ENCODE peak calls at places on chromosome 11, in eight cellular contexts. One of them, this sample, is unnamed.
A peak's percentile ranks its signal among the peaks of the same experiment; 100 is the strongest.

GRCh38 chr11:2689551-2690260 is 10.1 kb downstream of the KCNQ1OT1 start:
- DNase-seq in GM13977: no peak
- DNase-seq in AG09309: no peak
- DNase-seq in bronchial epithelial cell: no peak
- DNase-seq in BE2C: no peak
- DNase-seq in dorsolateral prefrontal cortex: peak; percentile 22
- DNase-seq in activated B cell treated with CpG ODN at 0.5 μM for 24 hours: no peak
- DNase-seq in ovary: peak; percentile 10
- DNase-seq in this sample: no peak

GRCh38 chr11:120398184-120398583 is 62.0 kb downstream of the ARHGEF12 start:
- DNase-seq in BE2C: no peak
- DNase-seq in dorsolateral prefrontal cortex: no peak
- DNase-seq in GM13977: no peak
- DNase-seq in AG09309: peak; percentile 13
- DNase-seq in ovary: no peak
- DNase-seq in bronchial epithelial cell: no peak
- DNase-seq in activated B cell treated with CpG ODN at 0.5 μM for 24 hours: no peak
- DNase-seq in this sample: no peak

GRCh38 chr11:1119282-1120146 is 38.2 kb upstream of the MUC5AC start:
- DNase-seq in GM13977: no peak
- DNase-seq in bronchial epithelial cell: no peak
- DNase-seq in activated B cell treated with CpG ODN at 0.5 μM for 24 hours: no peak
- DNase-seq in BE2C: no peak
- DNase-seq in ovary: no peak
- DNase-seq in AG09309: no peak
- DNase-seq in dorsolateral prefrontal cortex: peak; percentile 35
- DNase-seq in this sample: no peak

GRCh38 chr11:76806131-76806530 is 23.0 kb downstream of the TSKU start:
- DNase-seq in BE2C: no peak
- DNase-seq in activated B cell treated with CpG ODN at 0.5 μM for 24 hours: no peak
- DNase-seq in GM13977: no peak
- DNase-seq in dorsolateral prefrontal cortex: no peak
- DNase-seq in AG09309: no peak
- DNase-seq in ovary: no peak
- DNase-seq in bronchial epithelial cell: no peak
- DNase-seq in this sample: no peak

GRCh38 chr11:17014774-17015638 is 792 bp upstream of the PLEKHA7 start:
- DNase-seq in activated B cell treated with CpG ODN at 0.5 μM for 24 hours: no peak
- DNase-seq in ovary: no peak
- DNase-seq in AG09309: no peak
- DNase-seq in dorsolateral prefrontal cortex: no peak
- DNase-seq in GM13977: peak; percentile 75
- DNase-seq in BE2C: peak; percentile 23
- DNase-seq in bronchial epithelial cell: peak; percentile 90
- DNase-seq in this sample: peak; percentile 75

GRCh38 chr11:59551651-59552521 is 40.5 kb downstream of the OR4D9 start:
- DNase-seq in dorsolateral prefrontal cortex: no peak
- DNase-seq in bronchial epithelial cell: peak; percentile 62
- DNase-seq in BE2C: peak; percentile 49
- DNase-seq in activated B cell treated with CpG ODN at 0.5 μM for 24 hours: no peak
- DNase-seq in ovary: peak; percentile 74
- DNase-seq in AG09309: no peak
- DNase-seq in GM13977: no peak
- DNase-seq in this sample: no peak

GRCh38 chr11:64299847-64300648 is at the start of gene CATSPERZ:
- DNase-seq in ovary: peak; percentile 33
- DNase-seq in BE2C: no peak
- DNase-seq in AG09309: no peak
- DNase-seq in activated B cell treated with CpG ODN at 0.5 μM for 24 hours: no peak
- DNase-seq in bronchial epithelial cell: no peak
- DNase-seq in GM13977: no peak
- DNase-seq in dorsolateral prefrontal cortex: no peak
- DNase-seq in this sample: no peak

GRCh38 chr11:38019072-38019775 is 1421.2 kb upstream of the RAG2 start:
- DNase-seq in bronchial epithelial cell: peak; percentile 94
- DNase-seq in BE2C: no peak
- DNase-seq in dorsolateral prefrontal cortex: no peak
- DNase-seq in AG09309: no peak
- DNase-seq in GM13977: no peak
- DNase-seq in ovary: no peak
- DNase-seq in activated B cell treated with CpG ODN at 0.5 μM for 24 hours: no peak
- DNase-seq in this sample: peak; percentile 51

GRCh38 chr11:93577291-93577690 is 34.1 kb upstream of the SMCO4 start:
- DNase-seq in AG09309: peak; percentile 90
- DNase-seq in GM13977: no peak
- DNase-seq in dorsolateral prefrontal cortex: no peak
- DNase-seq in activated B cell treated with CpG ODN at 0.5 μM for 24 hours: no peak
- DNase-seq in bronchial epithelial cell: peak; percentile 25
- DNase-seq in BE2C: no peak
- DNase-seq in ovary: no peak
- DNase-seq in this sample: no peak

GRCh38 chr11:125892071-125892470 is 4.6 kb downstream of the HYLS1 start:
- DNase-seq in GM13977: no peak
- DNase-seq in AG09309: no peak
- DNase-seq in BE2C: no peak
- DNase-seq in activated B cell treated with CpG ODN at 0.5 μM for 24 hours: no peak
- DNase-seq in ovary: no peak
- DNase-seq in dorsolateral prefrontal cortex: no peak
- DNase-seq in bronchial epithelial cell: peak; percentile 82
- DNase-seq in this sample: no peak

GRCh38 chr11:35951659-35952058 is 7.8 kb downstream of the LDLRAD3 start:
- DNase-seq in ovary: no peak
- DNase-seq in bronchial epithelial cell: no peak
- DNase-seq in dorsolateral prefrontal cortex: no peak
- DNase-seq in activated B cell treated with CpG ODN at 0.5 μM for 24 hours: no peak
- DNase-seq in BE2C: no peak
- DNase-seq in GM13977: no peak
- DNase-seq in AG09309: no peak
- DNase-seq in this sample: no peak

GRCh38 chr11:125370561-125371389 is 125.3 kb downstream of the FEZ1 start:
- DNase-seq in ovary: no peak
- DNase-seq in dorsolateral prefrontal cortex: no peak
- DNase-seq in AG09309: no peak
- DNase-seq in activated B cell treated with CpG ODN at 0.5 μM for 24 hours: no peak
- DNase-seq in bronchial epithelial cell: no peak
- DNase-seq in GM13977: no peak
- DNase-seq in BE2C: peak; percentile 50
- DNase-seq in this sample: no peak

GRCh38 chr11:130634981-130635473 is 186.6 kb downstream of the ADAMTS15 start:
- DNase-seq in dorsolateral prefrontal cortex: no peak
- DNase-seq in BE2C: no peak
- DNase-seq in AG09309: no peak
- DNase-seq in GM13977: no peak
- DNase-seq in ovary: no peak
- DNase-seq in bronchial epithelial cell: peak; percentile 92
- DNase-seq in activated B cell treated with CpG ODN at 0.5 μM for 24 hours: no peak
- DNase-seq in this sample: no peak

GRCh38 chr11:104161751-104162450 is 2.0 kb downstream of the PDGFD start:
- DNase-seq in dorsolateral prefrontal cortex: no peak
- DNase-seq in activated B cell treated with CpG ODN at 0.5 μM for 24 hours: no peak
- DNase-seq in ovary: no peak
- DNase-seq in bronchial epithelial cell: no peak
- DNase-seq in AG09309: no peak
- DNase-seq in GM13977: no peak
- DNase-seq in BE2C: no peak
- DNase-seq in this sample: no peak

GRCh38 chr11:379205-380094 is 10.2 kb downstream of the B4GALNT4 start:
- DNase-seq in ovary: no peak
- DNase-seq in BE2C: no peak
- DNase-seq in dorsolateral prefrontal cortex: peak; percentile 73
- DNase-seq in activated B cell treated with CpG ODN at 0.5 μM for 24 hours: no peak
- DNase-seq in AG09309: no peak
- DNase-seq in bronchial epithelial cell: no peak
- DNase-seq in GM13977: no peak
- DNase-seq in this sample: no peak

GRCh38 chr11:3132831-3133455 is 32.2 kb downstream of the OSBPL5 start:
- DNase-seq in ovary: no peak
- DNase-seq in bronchial epithelial cell: no peak
- DNase-seq in GM13977: no peak
- DNase-seq in AG09309: no peak
- DNase-seq in BE2C: peak; percentile 3
- DNase-seq in dorsolateral prefrontal cortex: peak; percentile 26
- DNase-seq in activated B cell treated with CpG ODN at 0.5 μM for 24 hours: no peak
- DNase-seq in this sample: no peak

GRCh38 chr11:69916806-69917387 is 97.7 kb upstream of the FGF3 start:
- DNase-seq in activated B cell treated with CpG ODN at 0.5 μM for 24 hours: no peak
- DNase-seq in ovary: no peak
- DNase-seq in AG09309: no peak
- DNase-seq in dorsolateral prefrontal cortex: no peak
- DNase-seq in GM13977: no peak
- DNase-seq in BE2C: no peak
- DNase-seq in bronchial epithelial cell: no peak
- DNase-seq in this sample: no peak
- TF ChIP-seq CTCF in activated B cell treated with CpG ODN at 0.5 μM for 24 hours: no peak
- TF ChIP-seq CTCF in ovary: no peak
- TF ChIP-seq CTCF in AG09309: no peak
- TF ChIP-seq CTCF in dorsolateral prefrontal cortex: no peak
- TF ChIP-seq CTCF in GM13977: no peak
- TF ChIP-seq CTCF in BE2C: no peak
- TF ChIP-seq CTCF in bronchial epithelial cell: no peak
- TF ChIP-seq CTCF in this sample: no peak

GRCh38 chr11:74695705-74696280 is 35.4 kb downstream of the CHRDL2 start:
- DNase-seq in AG09309: no peak
- DNase-seq in activated B cell treated with CpG ODN at 0.5 μM for 24 hours: no peak
- DNase-seq in bronchial epithelial cell: no peak
- DNase-seq in dorsolateral prefrontal cortex: no peak
- DNase-seq in GM13977: no peak
- DNase-seq in BE2C: no peak
- DNase-seq in ovary: no peak
- DNase-seq in this sample: no peak

GRCh38 chr11:74694536-74694935 is 36.7 kb downstream of the CHRDL2 start:
- DNase-seq in bronchial epithelial cell: peak; percentile 86
- DNase-seq in activated B cell treated with CpG ODN at 0.5 μM for 24 hours: no peak
- DNase-seq in ovary: no peak
- DNase-seq in BE2C: no peak
- DNase-seq in AG09309: no peak
- DNase-seq in GM13977: no peak
- DNase-seq in dorsolateral prefrontal cortex: no peak
- DNase-seq in this sample: no peak

GRCh38 chr11:74693531-74693930 is 37.7 kb downstream of the CHRDL2 start:
- DNase-seq in dorsolateral prefrontal cortex: no peak
- DNase-seq in BE2C: no peak
- DNase-seq in activated B cell treated with CpG ODN at 0.5 μM for 24 hours: no peak
- DNase-seq in bronchial epithelial cell: no peak
- DNase-seq in ovary: no peak
- DNase-seq in GM13977: no peak
- DNase-seq in AG09309: no peak
- DNase-seq in this sample: no peak

GRCh38 chr11:74696488-74696887 is 34.7 kb downstream of the CHRDL2 start:
- DNase-seq in BE2C: no peak
- DNase-seq in GM13977: no peak
- DNase-seq in bronchial epithelial cell: no peak
- DNase-seq in activated B cell treated with CpG ODN at 0.5 μM for 24 hours: no peak
- DNase-seq in ovary: peak; percentile 58
- DNase-seq in AG09309: no peak
- DNase-seq in dorsolateral prefrontal cortex: no peak
- DNase-seq in this sample: no peak

DNA sequence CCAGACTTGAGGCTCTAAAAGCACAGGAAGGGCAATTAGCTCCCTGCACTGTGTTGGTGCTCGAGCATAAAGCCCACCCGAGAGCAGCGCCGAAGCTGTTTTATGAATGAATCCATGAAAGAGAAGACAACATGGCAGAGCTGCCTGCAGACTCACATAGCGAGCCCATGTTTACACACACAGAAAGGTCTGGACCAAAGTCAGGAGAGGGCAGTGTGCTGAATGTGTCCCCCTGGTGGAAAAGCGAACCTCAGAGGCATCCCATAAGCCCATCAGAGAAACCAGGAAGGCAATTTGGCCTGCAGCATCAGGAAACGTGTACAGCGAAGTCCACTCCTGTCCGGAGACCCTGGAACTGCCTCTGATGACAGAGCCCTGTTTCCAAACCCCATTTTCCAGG is 37.1 kb downstream of the CHRDL2 start:
- DNase-seq in bronchial epithelial cell: no peak
- DNase-seq in activated B cell treated with CpG ODN at 0.5 μM for 24 hours: no peak
- DNase-seq in AG09309: no peak
- DNase-seq in dorsolateral prefrontal cortex: no peak
- DNase-seq in ovary: no peak
- DNase-seq in BE2C: no peak
- DNase-seq in GM13977: no peak
- DNase-seq in this sample: no peak
- TF ChIP-seq CTCF in bronchial epithelial cell: no peak
- TF ChIP-seq CTCF in activated B cell treated with CpG ODN at 0.5 μM for 24 hours: no peak
- TF ChIP-seq CTCF in AG09309: no peak
- TF ChIP-seq CTCF in dorsolateral prefrontal cortex: no peak
- TF ChIP-seq CTCF in ovary: no peak
- TF ChIP-seq CTCF in BE2C: peak; percentile 33
- TF ChIP-seq CTCF in GM13977: no peak
- TF ChIP-seq CTCF in this sample: no peak

GRCh38 chr11:101434241-101434640 is 149.6 kb downstream of the TRPC6 start:
- DNase-seq in BE2C: no peak
- DNase-seq in dorsolateral prefrontal cortex: no peak
- DNase-seq in bronchial epithelial cell: peak; percentile 73
- DNase-seq in AG09309: no peak
- DNase-seq in GM13977: no peak
- DNase-seq in ovary: no peak
- DNase-seq in activated B cell treated with CpG ODN at 0.5 μM for 24 hours: no peak
- DNase-seq in this sample: no peak

GRCh38 chr11:101429708-101430107 is 154.1 kb downstream of the TRPC6 start:
- DNase-seq in ovary: no peak
- DNase-seq in GM13977: no peak
- DNase-seq in dorsolateral prefrontal cortex: no peak
- DNase-seq in activated B cell treated with CpG ODN at 0.5 μM for 24 hours: no peak
- DNase-seq in AG09309: no peak
- DNase-seq in BE2C: no peak
- DNase-seq in bronchial epithelial cell: no peak
- DNase-seq in this sample: no peak

GRCh38 chr11:101430236-101430635 is 153.6 kb downstream of the TRPC6 start:
- DNase-seq in bronchial epithelial cell: no peak
- DNase-seq in GM13977: no peak
- DNase-seq in ovary: peak; percentile 37
- DNase-seq in AG09309: no peak
- DNase-seq in dorsolateral prefrontal cortex: no peak
- DNase-seq in BE2C: no peak
- DNase-seq in activated B cell treated with CpG ODN at 0.5 μM for 24 hours: no peak
- DNase-seq in this sample: no peak

DNA sequence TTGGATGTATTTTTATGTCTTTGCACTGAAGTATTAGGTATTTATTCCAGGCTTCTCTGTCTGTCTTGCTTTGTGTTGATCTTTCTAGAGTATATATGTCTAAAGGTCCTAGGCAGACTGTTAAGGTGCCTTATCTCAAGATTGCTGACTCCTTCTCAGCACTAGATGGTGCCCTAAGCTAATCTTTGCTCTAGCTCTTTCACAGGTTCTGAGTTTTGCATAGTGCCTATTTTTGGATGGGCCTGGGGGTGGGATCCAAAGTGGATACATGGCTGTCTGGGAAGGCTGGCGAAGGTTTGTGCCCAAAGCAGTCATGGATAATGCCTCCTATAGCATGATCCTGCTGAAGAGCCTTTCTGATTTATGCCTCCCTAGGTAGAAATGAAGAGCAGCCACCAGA is 154.9 kb downstream of the TRPC6 start:
- DNase-seq in activated B cell treated with CpG ODN at 0.5 μM for 24 hours: no peak
- DNase-seq in ovary: no peak
- DNase-seq in AG09309: no peak
- DNase-seq in bronchial epithelial cell: peak; percentile 52
- DNase-seq in GM13977: no peak
- DNase-seq in dorsolateral prefrontal cortex: no peak
- DNase-seq in BE2C: no peak
- DNase-seq in this sample: peak; percentile 9
- TF ChIP-seq CTCF in activated B cell treated with CpG ODN at 0.5 μM for 24 hours: no peak
- TF ChIP-seq CTCF in ovary: no peak
- TF ChIP-seq CTCF in AG09309: peak; percentile 68
- TF ChIP-seq CTCF in bronchial epithelial cell: peak; percentile 66
- TF ChIP-seq CTCF in GM13977: peak; percentile 35
- TF ChIP-seq CTCF in dorsolateral prefrontal cortex: no peak
- TF ChIP-seq CTCF in BE2C: no peak
- TF ChIP-seq CTCF in this sample: no peak

GRCh38 chr11:128553662-128554392 is 33.5 kb downstream of the ETS1 start:
- DNase-seq in activated B cell treated with CpG ODN at 0.5 μM for 24 hours: no peak
- DNase-seq in AG09309: no peak
- DNase-seq in ovary: peak; percentile 21
- DNase-seq in GM13977: no peak
- DNase-seq in dorsolateral prefrontal cortex: no peak
- DNase-seq in BE2C: no peak
- DNase-seq in bronchial epithelial cell: no peak
- DNase-seq in this sample: no peak
- TF ChIP-seq CTCF in activated B cell treated with CpG ODN at 0.5 μM for 24 hours: no peak
- TF ChIP-seq CTCF in AG09309: peak; percentile 13
- TF ChIP-seq CTCF in ovary: no peak
- TF ChIP-seq CTCF in GM13977: peak; percentile 30
- TF ChIP-seq CTCF in dorsolateral prefrontal cortex: peak; percentile 62
- TF ChIP-seq CTCF in BE2C: peak; percentile 59
- TF ChIP-seq CTCF in bronchial epithelial cell: no peak
- TF ChIP-seq CTCF in this sample: no peak

This sample was measured in Calu3.